ENCODE peak calls at places on chromosomes 2 and 18, in five cellular contexts. J is endothelial cell of umbilical vein, I is cardiac muscle cell, S is transverse colon, D is PC-9. Q is an unnamed sample. For H3K4me1, the result is how much of the 10 kb centered on the place peaks cover.

GRCh38 chr2:47313141-47313691 is 89.7 kb upstream of the MSH2 start:
- DNase-seq in I (no peak), J (no peak), D (peak), S (peak), Q (no peak)

GRCh38 chr2:195594916-195595694 is 61.9 kb upstream of the SLC39A10 start:
- DNase-seq in J (no peak), S (no peak), D (no peak), I (no peak), Q (no peak)

GRCh38 chr2:8285081-8285480 is 396.8 kb upstream of the ID2 start:
- DNase-seq in J (no peak), D (no peak), I (no peak), S (no peak), Q (no peak)

GRCh38 chr2:23008951-23009350 is 376.0 kb upstream of the KLHL29 start:
- DNase-seq in I (no peak), J (no peak), D (no peak), S (no peak), Q (no peak)

GRCh38 chr2:217326238-217327022 is 466.6 kb upstream of the TNP1 start:
- DNase-seq in S (no peak), D (peak), J (no peak), I (no peak), Q (no peak)

GRCh38 chr2:18384242-18384641 is 176.2 kb downstream of the RDH14 start:
- DNase-seq in I (no peak), S (no peak), J (no peak), D (no peak), Q (no peak)

GRCh38 chr2:143603035-143603616 is 473.9 kb downstream of the ARHGAP15 start:
- DNase-seq in D (no peak), S (no peak), J (no peak), I (no peak), Q (no peak)

GRCh38 chr18:66759017-66759416 is 155.1 kb upstream of the CDH19 start:
- DNase-seq in I (no peak), S (no peak), D (no peak), J (no peak), Q (no peak)

GRCh38 chr18:22639026-22639463 is 221.3 kb upstream of the CTAGE1 start:
- DNase-seq in D (peak), S (no peak), I (no peak), J (no peak), Q (no peak)

GRCh38 chr18:79739440-79739778 is 58.3 kb upstream of the KCNG2 start:
- DNase-seq in D (no peak), I (no peak), J (no peak), S (peak), Q (no peak)

GRCh38 chr2:27765621-27766286 is 5.8 kb upstream of the MRPL33 start:
- DNase-seq in D (peak), I (no peak), S (peak), J (peak), Q (peak)

GRCh38 chr2:128448331-128449225 is 129.9 kb upstream of the HS6ST1 start:
- DNase-seq in D (no peak), J (no peak), I (no peak), S (no peak), Q (no peak)

GRCh38 chr18:55582325-55582724 is 5.7 kb downstream of the TCF4 start:
- DNase-seq in S (no peak), I (no peak), J (no peak), D (no peak), Q (no peak)

GRCh38 chr2:227325824-227326195 is 759 bp downstream of the MFF start:
- DNase-seq in D (peak), I (peak), S (peak), J (peak), Q (no peak)

GRCh38 chr18:76491801-76492668 is 3.0 kb downstream of the ZNF516 start:
- DNase-seq in D (peak), J (peak), I (peak), S (peak), Q (peak)

GRCh38 chr2:36672199-36672598 is 24.3 kb upstream of the VIT start:
- DNase-seq in J (peak), S (no peak), I (peak), D (peak), Q (no peak)

GRCh38 chr2:188456114-188456909 is 164.6 kb downstream of the GULP1 start:
- DNase-seq in J (no peak), S (no peak), D (no peak), I (no peak), Q (no peak)

GRCh38 chr2:197740200-197740599 is 35.0 kb downstream of the MARS2 start:
- DNase-seq in S (no peak), I (no peak), D (no peak), J (no peak), Q (no peak)

GRCh38 chr2:152370783-152371182 is 35.8 kb downstream of the FMNL2 start:
- DNase-seq in I (no peak), S (no peak), D (no peak), J (no peak), Q (no peak)

GRCh38 chr2:128291844-128292598 is 26.6 kb downstream of the HS6ST1 start:
- DNase-seq in D (no peak), J (no peak), I (no peak), S (no peak), Q (no peak)

GRCh38 chr2:233976690-233977294 is 59.6 kb downstream of the TRPM8 start:
- DNase-seq in J (peak), S (no peak), D (peak), I (peak), Q (no peak)

DNA sequence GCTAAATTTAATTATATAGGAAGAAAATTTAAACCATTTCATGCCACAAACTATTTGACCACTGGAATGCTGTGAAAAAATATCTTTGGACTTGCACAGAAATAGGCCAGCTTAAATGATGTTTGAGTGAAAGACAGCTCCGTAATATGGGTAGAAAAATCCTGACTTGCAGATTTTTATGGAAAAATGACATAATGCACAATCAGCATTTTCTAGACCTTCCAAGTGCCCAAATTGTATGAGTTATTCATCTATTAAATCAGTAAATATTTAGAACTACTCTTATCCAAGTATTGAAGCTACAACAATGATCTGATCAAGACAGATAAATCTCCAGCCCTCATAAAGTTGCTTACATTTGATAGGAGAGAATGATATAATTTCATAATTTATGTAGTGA is 691.1 kb upstream of the DDX18 start:
- DNase-seq in I (no peak), D (no peak), J (no peak), S (no peak), Q (no peak)
- H3K4me1 ChIP-seq in I (under half), D (under half), J (under half), S (under half), Q (under half)

GRCh38 chr2:65142515-65142914 is 12.6 kb upstream of the RAB1A start:
- DNase-seq in J (no peak), D (no peak), S (no peak), I (no peak), Q (no peak)
- TF ChIP-seq CTCF in J (peak), D (peak), S (peak), I (peak), Q (no peak)

GRCh38 chr18:61635901-61636528 is 256.8 kb downstream of the RNF152 start:
- DNase-seq in S (peak), J (peak), I (peak), D (no peak), Q (peak)
- H3K27ac ChIP-seq in S (peak), J (no peak), I (no peak), D (no peak), Q (peak)

GRCh38 chr18:70430501-70431173 is 141.8 kb downstream of the SOCS6 start:
- DNase-seq in D (no peak), I (no peak), J (no peak), S (no peak), Q (no peak)
- H3K4me1 ChIP-seq in D (under half), I (under half), J (under half), S (under half), Q (under half)

GRCh38 chr2:43115884-43116283 is 110.5 kb downstream of the ZFP36L2 start:
- DNase-seq in S (no peak), J (no peak), I (no peak), D (no peak), Q (no peak)

GRCh38 chr2:43114210-43114609 is 112.2 kb downstream of the ZFP36L2 start:
- DNase-seq in J (peak), D (peak), S (no peak), I (no peak), Q (no peak)

GRCh38 chr2:43119303-43119702 is 107.1 kb downstream of the ZFP36L2 start:
- DNase-seq in D (no peak), J (no peak), I (no peak), S (no peak), Q (no peak)

GRCh38 chr2:43116988-43117387 is 109.4 kb downstream of the ZFP36L2 start:
- DNase-seq in D (no peak), I (no peak), S (no peak), J (no peak), Q (no peak)

GRCh38 chr2:43117521-43118143 is 108.8 kb downstream of the ZFP36L2 start:
- DNase-seq in I (no peak), D (no peak), S (no peak), J (no peak), Q (no peak)
- TF ChIP-seq CTCF in I (no peak), D (no peak), S (no peak), J (no peak), Q (no peak)

GRCh38 chr2:118850901-118851268 is 3.4 kb upstream of the EN1 start:
- DNase-seq in S (no peak), D (no peak), J (no peak), I (no peak), Q (no peak)

GRCh38 chr2:118851650-118852049 is 4.2 kb upstream of the EN1 start:
- DNase-seq in I (no peak), D (no peak), J (no peak), S (no peak), Q (peak)

GRCh38 chr2:118853647-118854367 is 6.4 kb upstream of the EN1 start:
- DNase-seq in I (no peak), D (no peak), J (no peak), S (no peak), Q (no peak)

GRCh38 chr2:118853129-118853640 is 5.7 kb upstream of the EN1 start:
- DNase-seq in D (no peak), S (no peak), I (no peak), J (no peak), Q (no peak)

GRCh38 chr2:118852605-118853128 is 5.2 kb upstream of the EN1 start:
- DNase-seq in I (no peak), J (no peak), D (no peak), S (no peak), Q (no peak)
- H3K27ac ChIP-seq in I (no peak), J (no peak), D (no peak), S (no peak), Q (peak)

DNA sequence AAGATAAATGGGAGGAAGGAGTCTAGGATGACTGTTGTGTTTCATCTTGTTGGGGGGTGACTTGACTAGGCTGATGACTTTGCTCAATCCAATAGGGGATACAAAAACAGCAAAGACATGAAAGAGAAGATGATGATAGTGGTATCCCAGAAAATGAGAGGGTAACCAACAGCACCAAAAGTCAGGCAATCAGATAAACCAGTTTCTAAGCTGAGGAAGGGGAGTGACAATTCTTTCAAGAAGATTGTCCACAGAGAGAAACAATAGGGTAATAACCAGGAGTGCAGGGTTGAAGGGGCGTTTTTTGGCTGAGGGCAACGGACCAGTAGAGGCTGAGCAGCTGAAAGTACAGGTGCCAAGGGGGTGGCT is 7.7 kb upstream of the KCMF1 start:
- DNase-seq in I (no peak), D (no peak), J (no peak), S (no peak), Q (no peak)
- H3K4me1 ChIP-seq in I (under half), D (under half), J (under half), S (under half), Q (under half)

Q was measured in gastrocnemius medialis.